ENCODE peak calls at places on chromosomes 13 and 19, in eight cellular contexts. One of them, this sample, is unnamed.

GRCh38 chr19:47704656-47705055 is 8.6 kb upstream of the EHD2 start:
- DNase-seq in dorsolateral prefrontal cortex: no peak
- DNase-seq in BE2C: no peak
- DNase-seq in OCI-LY7: no peak
- DNase-seq in body of pancreas: no peak
- DNase-seq in omental fat pad: no peak
- DNase-seq in fibroblast of lung: no peak
- DNase-seq in lower leg skin: no peak
- DNase-seq in this sample: no peak

GRCh38 chr19:9075064-9075964 is 11.5 kb upstream of the OR1M1 start:
- DNase-seq in OCI-LY7: no peak
- DNase-seq in dorsolateral prefrontal cortex: peak
- DNase-seq in BE2C: peak
- DNase-seq in fibroblast of lung: peak
- DNase-seq in lower leg skin: no peak
- DNase-seq in body of pancreas: peak
- DNase-seq in omental fat pad: peak
- DNase-seq in this sample: peak

GRCh38 chr19:12938536-12939291 is at the start of gene CALR:
- DNase-seq in lower leg skin: peak
- DNase-seq in body of pancreas: peak
- DNase-seq in omental fat pad: no peak
- DNase-seq in fibroblast of lung: peak
- DNase-seq in OCI-LY7: peak
- DNase-seq in BE2C: peak
- DNase-seq in dorsolateral prefrontal cortex: no peak
- DNase-seq in this sample: no peak

GRCh38 chr13:75687145-75687763 is 51.1 kb downstream of the LMO7 start:
- DNase-seq in dorsolateral prefrontal cortex: no peak
- DNase-seq in body of pancreas: no peak
- DNase-seq in lower leg skin: no peak
- DNase-seq in BE2C: no peak
- DNase-seq in fibroblast of lung: peak
- DNase-seq in OCI-LY7: peak
- DNase-seq in omental fat pad: no peak
- DNase-seq in this sample: no peak

GRCh38 chr19:33177417-33177976 is 16.6 kb upstream of the LRP3 start:
- DNase-seq in OCI-LY7: no peak
- DNase-seq in BE2C: peak
- DNase-seq in body of pancreas: no peak
- DNase-seq in omental fat pad: no peak
- DNase-seq in fibroblast of lung: no peak
- DNase-seq in lower leg skin: peak
- DNase-seq in dorsolateral prefrontal cortex: no peak
- DNase-seq in this sample: peak

GRCh38 chr19:46660008-46660517 is 919 bp downstream of the DACT3 start:
- DNase-seq in omental fat pad: no peak
- DNase-seq in OCI-LY7: no peak
- DNase-seq in fibroblast of lung: no peak
- DNase-seq in lower leg skin: no peak
- DNase-seq in BE2C: peak
- DNase-seq in body of pancreas: no peak
- DNase-seq in dorsolateral prefrontal cortex: no peak
- DNase-seq in this sample: no peak

GRCh38 chr13:39038569-39038898 is 278 bp downstream of the NHLRC3 start:
- DNase-seq in lower leg skin: peak
- DNase-seq in omental fat pad: no peak
- DNase-seq in dorsolateral prefrontal cortex: no peak
- DNase-seq in body of pancreas: peak
- DNase-seq in OCI-LY7: peak
- DNase-seq in fibroblast of lung: no peak
- DNase-seq in BE2C: no peak
- DNase-seq in this sample: no peak

GRCh38 chr19:3643592-3644313 is 17.2 kb upstream of the CACTIN start:
- DNase-seq in OCI-LY7: no peak
- DNase-seq in body of pancreas: no peak
- DNase-seq in lower leg skin: no peak
- DNase-seq in fibroblast of lung: no peak
- DNase-seq in dorsolateral prefrontal cortex: no peak
- DNase-seq in BE2C: no peak
- DNase-seq in omental fat pad: no peak
- DNase-seq in this sample: no peak

GRCh38 chr19:4115050-4115817 is 8.7 kb downstream of the MAP2K2 start:
- DNase-seq in fibroblast of lung: no peak
- DNase-seq in dorsolateral prefrontal cortex: peak
- DNase-seq in BE2C: no peak
- DNase-seq in OCI-LY7: peak
- DNase-seq in lower leg skin: no peak
- DNase-seq in body of pancreas: no peak
- DNase-seq in omental fat pad: no peak
- DNase-seq in this sample: no peak

GRCh38 chr19:38202504-38202903 is 21.5 kb downstream of the DPF1 start:
- DNase-seq in lower leg skin: no peak
- DNase-seq in body of pancreas: no peak
- DNase-seq in fibroblast of lung: no peak
- DNase-seq in omental fat pad: no peak
- DNase-seq in BE2C: no peak
- DNase-seq in dorsolateral prefrontal cortex: no peak
- DNase-seq in OCI-LY7: no peak
- DNase-seq in this sample: no peak

GRCh38 chr13:107324416-107325204 is 756.7 kb upstream of the ARGLU1 start:
- DNase-seq in omental fat pad: no peak
- DNase-seq in OCI-LY7: no peak
- DNase-seq in BE2C: no peak
- DNase-seq in lower leg skin: no peak
- DNase-seq in body of pancreas: no peak
- DNase-seq in dorsolateral prefrontal cortex: no peak
- DNase-seq in fibroblast of lung: no peak
- DNase-seq in this sample: no peak

GRCh38 chr13:19633340-19634128 is at the start of gene MPHOSPH8:
- DNase-seq in dorsolateral prefrontal cortex: peak
- DNase-seq in fibroblast of lung: peak
- DNase-seq in lower leg skin: peak
- DNase-seq in BE2C: peak
- DNase-seq in OCI-LY7: peak
- DNase-seq in body of pancreas: peak
- DNase-seq in omental fat pad: peak
- DNase-seq in this sample: peak
- TF ChIP-seq CTCF in dorsolateral prefrontal cortex: peak
- TF ChIP-seq CTCF in fibroblast of lung: no peak
- TF ChIP-seq CTCF in lower leg skin: no peak
- TF ChIP-seq CTCF in BE2C: no peak
- TF ChIP-seq CTCF in OCI-LY7: no peak
- TF ChIP-seq CTCF in body of pancreas: no peak
- TF ChIP-seq CTCF in omental fat pad: no peak
- TF ChIP-seq CTCF in this sample: no peak

GRCh38 chr19:43505941-43506340 is 1.4 kb upstream of the PHLDB3 start:
- DNase-seq in omental fat pad: no peak
- DNase-seq in lower leg skin: no peak
- DNase-seq in body of pancreas: no peak
- DNase-seq in BE2C: no peak
- DNase-seq in OCI-LY7: no peak
- DNase-seq in dorsolateral prefrontal cortex: no peak
- DNase-seq in fibroblast of lung: no peak
- DNase-seq in this sample: no peak

GRCh38 chr19:43505186-43505456 is 575 bp upstream of the PHLDB3 start:
- DNase-seq in lower leg skin: no peak
- DNase-seq in BE2C: no peak
- DNase-seq in omental fat pad: no peak
- DNase-seq in OCI-LY7: no peak
- DNase-seq in body of pancreas: no peak
- DNase-seq in dorsolateral prefrontal cortex: no peak
- DNase-seq in fibroblast of lung: no peak
- DNase-seq in this sample: no peak

GRCh38 chr19:43506629-43507028 is 2.1 kb upstream of the PHLDB3 start:
- DNase-seq in BE2C: no peak
- DNase-seq in dorsolateral prefrontal cortex: no peak
- DNase-seq in lower leg skin: no peak
- DNase-seq in omental fat pad: no peak
- DNase-seq in body of pancreas: no peak
- DNase-seq in fibroblast of lung: no peak
- DNase-seq in OCI-LY7: no peak
- DNase-seq in this sample: no peak

GRCh38 chr19:43503501-43504425 is 783 bp downstream of the PHLDB3 start:
- DNase-seq in fibroblast of lung: peak
- DNase-seq in BE2C: peak
- DNase-seq in lower leg skin: peak
- DNase-seq in omental fat pad: peak
- DNase-seq in dorsolateral prefrontal cortex: peak
- DNase-seq in body of pancreas: peak
- DNase-seq in OCI-LY7: peak
- DNase-seq in this sample: peak

DNA sequence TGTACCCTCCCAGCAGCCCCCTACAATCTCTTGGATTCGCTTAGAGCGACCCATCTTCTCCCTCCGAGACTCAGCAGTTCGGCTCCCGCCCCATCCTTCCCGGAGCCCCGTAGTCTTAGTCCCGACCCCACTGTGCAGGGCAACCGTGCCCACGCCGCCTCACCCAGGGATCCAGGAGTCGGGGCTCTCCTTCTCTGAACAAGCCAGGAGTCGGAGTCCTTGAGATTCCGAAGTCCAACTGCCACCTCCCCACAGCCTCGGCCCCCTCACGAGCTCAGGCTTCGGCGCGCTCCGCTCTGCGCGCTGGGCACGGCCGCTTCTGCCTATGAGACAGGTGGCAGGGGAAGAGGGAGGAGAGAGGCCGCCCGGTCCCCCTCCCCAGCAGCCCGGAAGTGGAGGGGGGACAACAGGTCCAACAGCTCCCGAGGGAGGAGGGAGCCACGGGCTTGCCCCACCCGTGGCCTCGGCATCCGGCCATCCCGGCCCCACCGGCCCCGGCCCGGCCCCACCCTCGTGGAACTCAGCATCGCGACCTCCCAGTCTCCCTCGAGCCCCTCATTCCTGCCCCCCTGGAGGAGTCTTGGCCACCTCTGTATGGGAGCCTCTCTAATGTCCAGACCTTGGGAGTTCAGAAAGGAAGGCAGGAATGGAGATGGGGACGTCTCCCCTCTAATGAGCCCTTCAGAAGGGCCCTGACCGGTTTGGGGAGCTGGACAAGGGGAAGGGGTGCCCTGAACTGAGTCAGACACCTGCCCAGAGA is at the start of gene PHLDB3:
- DNase-seq in BE2C: peak
- DNase-seq in lower leg skin: peak
- DNase-seq in body of pancreas: peak
- DNase-seq in OCI-LY7: no peak
- DNase-seq in fibroblast of lung: peak
- DNase-seq in omental fat pad: no peak
- DNase-seq in dorsolateral prefrontal cortex: no peak
- DNase-seq in this sample: peak
- TF ChIP-seq CTCF in BE2C: no peak
- TF ChIP-seq CTCF in lower leg skin: no peak
- TF ChIP-seq CTCF in body of pancreas: no peak
- TF ChIP-seq CTCF in OCI-LY7: peak
- TF ChIP-seq CTCF in fibroblast of lung: no peak
- TF ChIP-seq CTCF in omental fat pad: no peak
- TF ChIP-seq CTCF in dorsolateral prefrontal cortex: no peak
- TF ChIP-seq CTCF in this sample: no peak

GRCh38 chr13:43684947-43685725 is 101.6 kb downstream of the ENOX1 start:
- DNase-seq in body of pancreas: no peak
- DNase-seq in OCI-LY7: no peak
- DNase-seq in omental fat pad: no peak
- DNase-seq in BE2C: no peak
- DNase-seq in dorsolateral prefrontal cortex: no peak
- DNase-seq in lower leg skin: no peak
- DNase-seq in fibroblast of lung: no peak
- DNase-seq in this sample: no peak

GRCh38 chr13:43682698-43683097 is 104.1 kb downstream of the ENOX1 start:
- DNase-seq in body of pancreas: no peak
- DNase-seq in dorsolateral prefrontal cortex: no peak
- DNase-seq in fibroblast of lung: no peak
- DNase-seq in OCI-LY7: no peak
- DNase-seq in omental fat pad: no peak
- DNase-seq in lower leg skin: no peak
- DNase-seq in BE2C: no peak
- DNase-seq in this sample: no peak

GRCh38 chr13:43686557-43686956 is 100.2 kb downstream of the ENOX1 start:
- DNase-seq in dorsolateral prefrontal cortex: no peak
- DNase-seq in omental fat pad: peak
- DNase-seq in lower leg skin: no peak
- DNase-seq in fibroblast of lung: peak
- DNase-seq in OCI-LY7: no peak
- DNase-seq in BE2C: peak
- DNase-seq in body of pancreas: peak
- DNase-seq in this sample: no peak

GRCh38 chr13:43688230-43688907 is 98.4 kb downstream of the ENOX1 start:
- DNase-seq in lower leg skin: no peak
- DNase-seq in fibroblast of lung: no peak
- DNase-seq in OCI-LY7: no peak
- DNase-seq in body of pancreas: no peak
- DNase-seq in omental fat pad: no peak
- DNase-seq in BE2C: peak
- DNase-seq in dorsolateral prefrontal cortex: no peak
- DNase-seq in this sample: no peak

GRCh38 chr13:43687038-43687437 is 99.7 kb downstream of the ENOX1 start:
- DNase-seq in lower leg skin: no peak
- DNase-seq in omental fat pad: no peak
- DNase-seq in BE2C: no peak
- DNase-seq in OCI-LY7: no peak
- DNase-seq in dorsolateral prefrontal cortex: no peak
- DNase-seq in body of pancreas: no peak
- DNase-seq in fibroblast of lung: no peak
- DNase-seq in this sample: no peak
- TF ChIP-seq CTCF in lower leg skin: no peak
- TF ChIP-seq CTCF in omental fat pad: no peak
- TF ChIP-seq CTCF in BE2C: no peak
- TF ChIP-seq CTCF in OCI-LY7: no peak
- TF ChIP-seq CTCF in dorsolateral prefrontal cortex: no peak
- TF ChIP-seq CTCF in body of pancreas: no peak
- TF ChIP-seq CTCF in fibroblast of lung: no peak
- TF ChIP-seq CTCF in this sample: no peak

GRCh38 chr19:30328096-30328495 is 44.1 kb upstream of the ZNF536 start:
- DNase-seq in omental fat pad: no peak
- DNase-seq in dorsolateral prefrontal cortex: no peak
- DNase-seq in body of pancreas: no peak
- DNase-seq in lower leg skin: peak
- DNase-seq in OCI-LY7: no peak
- DNase-seq in BE2C: no peak
- DNase-seq in fibroblast of lung: no peak
- DNase-seq in this sample: peak

GRCh38 chr19:30327331-30327730 is 44.9 kb upstream of the ZNF536 start:
- DNase-seq in omental fat pad: no peak
- DNase-seq in BE2C: no peak
- DNase-seq in dorsolateral prefrontal cortex: no peak
- DNase-seq in fibroblast of lung: no peak
- DNase-seq in OCI-LY7: no peak
- DNase-seq in body of pancreas: no peak
- DNase-seq in lower leg skin: peak
- DNase-seq in this sample: peak

GRCh38 chr19:30333291-30334065 is 38.7 kb upstream of the ZNF536 start:
- DNase-seq in dorsolateral prefrontal cortex: no peak
- DNase-seq in OCI-LY7: no peak
- DNase-seq in BE2C: no peak
- DNase-seq in fibroblast of lung: no peak
- DNase-seq in omental fat pad: no peak
- DNase-seq in body of pancreas: no peak
- DNase-seq in lower leg skin: peak
- DNase-seq in this sample: no peak

GRCh38 chr19:30332445-30333234 is 39.5 kb upstream of the ZNF536 start:
- DNase-seq in BE2C: no peak
- DNase-seq in omental fat pad: no peak
- DNase-seq in body of pancreas: no peak
- DNase-seq in lower leg skin: peak
- DNase-seq in dorsolateral prefrontal cortex: no peak
- DNase-seq in OCI-LY7: no peak
- DNase-seq in fibroblast of lung: no peak
- DNase-seq in this sample: no peak

GRCh38 chr19:30330266-30330665 is 41.9 kb upstream of the ZNF536 start:
- DNase-seq in OCI-LY7: no peak
- DNase-seq in body of pancreas: no peak
- DNase-seq in fibroblast of lung: no peak
- DNase-seq in dorsolateral prefrontal cortex: no peak
- DNase-seq in omental fat pad: no peak
- DNase-seq in BE2C: no peak
- DNase-seq in lower leg skin: peak
- DNase-seq in this sample: peak
- TF ChIP-seq CTCF in OCI-LY7: no peak
- TF ChIP-seq CTCF in body of pancreas: no peak
- TF ChIP-seq CTCF in fibroblast of lung: no peak
- TF ChIP-seq CTCF in dorsolateral prefrontal cortex: no peak
- TF ChIP-seq CTCF in omental fat pad: no peak
- TF ChIP-seq CTCF in BE2C: no peak
- TF ChIP-seq CTCF in lower leg skin: no peak
- TF ChIP-seq CTCF in this sample: no peak